ENCODE peak calls at places on chromosomes 6 and 20, in six cellular contexts. L, D, C, U, S and I are unnamed samples.

GRCh38 chr6:21046276-21046675 is 512.0 kb downstream of the CDKAL1 start:
- DNase-seq in L (no peak), U (no peak), D (no peak), S (peak), C (no peak), I (peak)

GRCh38 chr6:74519172-74519571 is 686.7 kb downstream of the COL12A1 start:
- DNase-seq in D (no peak), C (peak), L (no peak), U (no peak), S (no peak), I (no peak)

GRCh38 chr6:121857551-121857950 is 422.1 kb downstream of the GJA1 start:
- DNase-seq in U (no peak), S (no peak), C (no peak), L (no peak), D (no peak), I (no peak)

GRCh38 chr20:10505320-10506226 is 70.5 kb downstream of the SLX4IP start:
- DNase-seq in S (no peak), U (no peak), D (no peak), C (peak), L (no peak), I (peak)

GRCh38 chr20:44017905-44018683 is 103.4 kb downstream of the TOX2 start:
- DNase-seq in D (peak), U (no peak), S (peak), L (no peak), C (peak), I (peak)

GRCh38 chr20:45450097-45450818 is 19.3 kb upstream of the WFDC2 start:
- DNase-seq in L (no peak), D (no peak), U (peak), S (no peak), C (peak), I (no peak)

GRCh38 chr6:109202409-109203264 is 107.3 kb downstream of the CEP57L1 start:
- DNase-seq in L (no peak), S (no peak), U (no peak), D (no peak), C (peak), I (no peak)

GRCh38 chr6:111793711-111794111 is 79.5 kb downstream of the FYN start:
- DNase-seq in S (no peak), D (peak), L (peak), C (no peak), U (peak), I (no peak)

GRCh38 chr20:19583532-19584175 is 174.4 kb upstream of the RIN2 start:
- DNase-seq in L (peak), D (peak), S (peak), C (peak), U (peak), I (peak)

GRCh38 chr20:32467506-32468312 is 109.6 kb downstream of the ASXL1 start:
- DNase-seq in L (no peak), D (peak), S (no peak), U (no peak), C (no peak), I (no peak)

GRCh38 chr20:45053441-45054351 is 47.2 kb downstream of the KCNS1 start:
- DNase-seq in S (no peak), L (no peak), U (no peak), D (no peak), C (no peak), I (no peak)

GRCh38 chr20:10917826-10918225 is 244.0 kb upstream of the JAG1 start:
- DNase-seq in U (no peak), D (no peak), C (no peak), S (no peak), L (no peak), I (no peak)

GRCh38 chr6:165655191-165655590 is 7.8 kb downstream of the PDE10A start:
- DNase-seq in C (no peak), S (no peak), D (no peak), L (no peak), U (no peak), I (no peak)

GRCh38 chr20:3889489-3890409 is 562 bp downstream of the PANK2 start:
- DNase-seq in D (peak), L (peak), U (peak), S (peak), C (peak), I (peak)

GRCh38 chr6:30156262-30156599 is 4.8 kb downstream of the TRIM10 start:
- DNase-seq in L (no peak), S (peak), D (no peak), U (no peak), C (peak), I (peak)